ENCODE peak calls at places on chromosome 12, in eight cellular contexts. One of them, this sample, is unnamed.

GRCh38 chr12:103677905-103678304 is 90.8 kb downstream of the STAB2 start:
- DNase-seq in thoracic aorta: no peak
- DNase-seq in CD8-positive, alpha-beta memory T cell: no peak
- DNase-seq in pancreas: no peak
- DNase-seq in kidney: no peak
- DNase-seq in psoas muscle: no peak
- DNase-seq in ascending aorta: no peak
- DNase-seq in ovary: no peak
- DNase-seq in this sample: no peak

GRCh38 chr12:124321556-124322270 is 26.8 kb downstream of the RFLNA start:
- DNase-seq in thoracic aorta: no peak
- DNase-seq in CD8-positive, alpha-beta memory T cell: no peak
- DNase-seq in pancreas: peak; percentile 23
- DNase-seq in kidney: no peak
- DNase-seq in psoas muscle: no peak
- DNase-seq in ascending aorta: no peak
- DNase-seq in ovary: no peak
- DNase-seq in this sample: no peak

GRCh38 chr12:131266591-131267467 is 313.1 kb downstream of the ADGRD1 start:
- DNase-seq in thoracic aorta: no peak
- DNase-seq in CD8-positive, alpha-beta memory T cell: no peak
- DNase-seq in pancreas: no peak
- DNase-seq in kidney: peak; percentile 48
- DNase-seq in psoas muscle: no peak
- DNase-seq in ascending aorta: no peak
- DNase-seq in ovary: peak; percentile 22
- DNase-seq in this sample: no peak

GRCh38 chr12:71857657-71858056 is 18.1 kb downstream of the TBC1D15 start:
- DNase-seq in thoracic aorta: no peak
- DNase-seq in CD8-positive, alpha-beta memory T cell: no peak
- DNase-seq in pancreas: no peak
- DNase-seq in kidney: no peak
- DNase-seq in psoas muscle: no peak
- DNase-seq in ascending aorta: no peak
- DNase-seq in ovary: no peak
- DNase-seq in this sample: no peak

GRCh38 chr12:116673713-116674112 is 64.2 kb downstream of the SPRING1 start:
- DNase-seq in thoracic aorta: no peak
- DNase-seq in CD8-positive, alpha-beta memory T cell: no peak
- DNase-seq in pancreas: no peak
- DNase-seq in kidney: no peak
- DNase-seq in psoas muscle: no peak
- DNase-seq in ascending aorta: no peak
- DNase-seq in ovary: no peak
- DNase-seq in this sample: no peak

GRCh38 chr12:47672068-47672467 is 33.8 kb downstream of the RPAP3 start:
- DNase-seq in thoracic aorta: no peak
- DNase-seq in CD8-positive, alpha-beta memory T cell: no peak
- DNase-seq in pancreas: no peak
- DNase-seq in kidney: no peak
- DNase-seq in psoas muscle: no peak
- DNase-seq in ascending aorta: no peak
- DNase-seq in ovary: no peak
- DNase-seq in this sample: no peak

GRCh38 chr12:89521348-89522238 is 3.0 kb downstream of the GALNT4 start:
- DNase-seq in thoracic aorta: no peak
- DNase-seq in CD8-positive, alpha-beta memory T cell: no peak
- DNase-seq in pancreas: no peak
- DNase-seq in kidney: no peak
- DNase-seq in psoas muscle: no peak
- DNase-seq in ascending aorta: no peak
- DNase-seq in ovary: no peak
- DNase-seq in this sample: no peak

GRCh38 chr12:92242917-92243316 is 97.3 kb upstream of the BTG1 start:
- DNase-seq in thoracic aorta: no peak
- DNase-seq in CD8-positive, alpha-beta memory T cell: no peak
- DNase-seq in pancreas: no peak
- DNase-seq in kidney: no peak
- DNase-seq in psoas muscle: no peak
- DNase-seq in ascending aorta: no peak
- DNase-seq in ovary: peak; percentile 12
- DNase-seq in this sample: peak; percentile 30

GRCh38 chr12:42946776-42947435 is 357.4 kb upstream of the PRICKLE1 start:
- DNase-seq in thoracic aorta: no peak
- DNase-seq in CD8-positive, alpha-beta memory T cell: no peak
- DNase-seq in pancreas: no peak
- DNase-seq in kidney: no peak
- DNase-seq in psoas muscle: no peak
- DNase-seq in ascending aorta: no peak
- DNase-seq in ovary: no peak
- DNase-seq in this sample: no peak

GRCh38 chr12:11876301-11876700 is 194.4 kb upstream of the BCL2L14 start:
- DNase-seq in thoracic aorta: no peak
- DNase-seq in CD8-positive, alpha-beta memory T cell: no peak
- DNase-seq in pancreas: no peak
- DNase-seq in kidney: no peak
- DNase-seq in psoas muscle: no peak
- DNase-seq in ascending aorta: no peak
- DNase-seq in ovary: no peak
- DNase-seq in this sample: no peak

GRCh38 chr12:2160043-2160442 is 107.3 kb downstream of the CACNA1C start:
- DNase-seq in thoracic aorta: no peak
- DNase-seq in CD8-positive, alpha-beta memory T cell: no peak
- DNase-seq in pancreas: no peak
- DNase-seq in kidney: no peak
- DNase-seq in psoas muscle: no peak
- DNase-seq in ascending aorta: no peak
- DNase-seq in ovary: no peak
- DNase-seq in this sample: no peak

GRCh38 chr12:111274820-111275219 is 94.1 kb downstream of the PHETA1 start:
- DNase-seq in thoracic aorta: no peak
- DNase-seq in CD8-positive, alpha-beta memory T cell: no peak
- DNase-seq in pancreas: no peak
- DNase-seq in kidney: no peak
- DNase-seq in psoas muscle: no peak
- DNase-seq in ascending aorta: no peak
- DNase-seq in ovary: no peak
- DNase-seq in this sample: no peak

GRCh38 chr12:92927436-92928116 is 1.5 kb downstream of the EEA1 start:
- DNase-seq in thoracic aorta: no peak
- DNase-seq in CD8-positive, alpha-beta memory T cell: no peak
- DNase-seq in pancreas: no peak
- DNase-seq in kidney: no peak
- DNase-seq in psoas muscle: no peak
- DNase-seq in ascending aorta: no peak
- DNase-seq in ovary: no peak
- DNase-seq in this sample: no peak

GRCh38 chr12:7459973-7460372 is 16.0 kb upstream of the CD163L1 start:
- DNase-seq in thoracic aorta: no peak
- DNase-seq in CD8-positive, alpha-beta memory T cell: no peak
- DNase-seq in pancreas: no peak
- DNase-seq in kidney: no peak
- DNase-seq in psoas muscle: no peak
- DNase-seq in ascending aorta: no peak
- DNase-seq in ovary: no peak
- DNase-seq in this sample: no peak

GRCh38 chr12:19404232-19404880 is 34.9 kb upstream of the AEBP2 start:
- DNase-seq in thoracic aorta: no peak
- DNase-seq in CD8-positive, alpha-beta memory T cell: peak; percentile 3
- DNase-seq in pancreas: no peak
- DNase-seq in kidney: no peak
- DNase-seq in psoas muscle: no peak
- DNase-seq in ascending aorta: no peak
- DNase-seq in ovary: no peak
- DNase-seq in this sample: no peak

GRCh38 chr12:75979181-75979580 is 52.4 kb downstream of the PHLDA1 start:
- DNase-seq in thoracic aorta: no peak
- DNase-seq in CD8-positive, alpha-beta memory T cell: peak; percentile 3
- DNase-seq in pancreas: no peak
- DNase-seq in kidney: no peak
- DNase-seq in psoas muscle: no peak
- DNase-seq in ascending aorta: no peak
- DNase-seq in ovary: no peak
- DNase-seq in this sample: no peak

GRCh38 chr12:53497461-53497860 is 1.8 kb downstream of the MAP3K12 start:
- DNase-seq in thoracic aorta: no peak
- DNase-seq in CD8-positive, alpha-beta memory T cell: no peak
- DNase-seq in pancreas: no peak
- DNase-seq in kidney: peak; percentile 48
- DNase-seq in psoas muscle: no peak
- DNase-seq in ascending aorta: no peak
- DNase-seq in ovary: no peak
- DNase-seq in this sample: no peak

GRCh38 chr12:112564160-112564559 is 145.4 kb downstream of the PTPN11 start:
- DNase-seq in thoracic aorta: no peak
- DNase-seq in CD8-positive, alpha-beta memory T cell: no peak
- DNase-seq in pancreas: no peak
- DNase-seq in kidney: no peak
- DNase-seq in psoas muscle: no peak
- DNase-seq in ascending aorta: no peak
- DNase-seq in ovary: no peak
- DNase-seq in this sample: no peak

GRCh38 chr12:128259556-128260070 is 7.4 kb upstream of the TMEM132C start:
- DNase-seq in thoracic aorta: no peak
- DNase-seq in CD8-positive, alpha-beta memory T cell: no peak
- DNase-seq in pancreas: peak; percentile 32
- DNase-seq in kidney: no peak
- DNase-seq in psoas muscle: no peak
- DNase-seq in ascending aorta: no peak
- DNase-seq in ovary: peak; percentile 21
- DNase-seq in this sample: no peak

GRCh38 chr12:31726575-31726974 is 2.2 kb downstream of the AMN1 start:
- DNase-seq in thoracic aorta: no peak
- DNase-seq in CD8-positive, alpha-beta memory T cell: no peak
- DNase-seq in pancreas: no peak
- DNase-seq in kidney: no peak
- DNase-seq in psoas muscle: no peak
- DNase-seq in ascending aorta: no peak
- DNase-seq in ovary: no peak
- DNase-seq in this sample: no peak
- H3K4me1 ChIP-seq in thoracic aorta: peaks cover 11% of the 10 kb centered on the region
- H3K4me1 ChIP-seq in CD8-positive, alpha-beta memory T cell: peaks cover 50% of the 10 kb centered on the region
- H3K4me1 ChIP-seq in pancreas: peaks cover 5% of the 10 kb centered on the region
- H3K4me1 ChIP-seq in kidney: peaks cover 11% of the 10 kb centered on the region
- H3K4me1 ChIP-seq in psoas muscle: peaks cover 25% of the 10 kb centered on the region
- H3K4me1 ChIP-seq in ascending aorta: peaks cover 10% of the 10 kb centered on the region
- H3K4me1 ChIP-seq in ovary: peaks cover 6% of the 10 kb centered on the region
- H3K4me1 ChIP-seq in this sample: peaks cover 31% of the 10 kb centered on the region

DNA sequence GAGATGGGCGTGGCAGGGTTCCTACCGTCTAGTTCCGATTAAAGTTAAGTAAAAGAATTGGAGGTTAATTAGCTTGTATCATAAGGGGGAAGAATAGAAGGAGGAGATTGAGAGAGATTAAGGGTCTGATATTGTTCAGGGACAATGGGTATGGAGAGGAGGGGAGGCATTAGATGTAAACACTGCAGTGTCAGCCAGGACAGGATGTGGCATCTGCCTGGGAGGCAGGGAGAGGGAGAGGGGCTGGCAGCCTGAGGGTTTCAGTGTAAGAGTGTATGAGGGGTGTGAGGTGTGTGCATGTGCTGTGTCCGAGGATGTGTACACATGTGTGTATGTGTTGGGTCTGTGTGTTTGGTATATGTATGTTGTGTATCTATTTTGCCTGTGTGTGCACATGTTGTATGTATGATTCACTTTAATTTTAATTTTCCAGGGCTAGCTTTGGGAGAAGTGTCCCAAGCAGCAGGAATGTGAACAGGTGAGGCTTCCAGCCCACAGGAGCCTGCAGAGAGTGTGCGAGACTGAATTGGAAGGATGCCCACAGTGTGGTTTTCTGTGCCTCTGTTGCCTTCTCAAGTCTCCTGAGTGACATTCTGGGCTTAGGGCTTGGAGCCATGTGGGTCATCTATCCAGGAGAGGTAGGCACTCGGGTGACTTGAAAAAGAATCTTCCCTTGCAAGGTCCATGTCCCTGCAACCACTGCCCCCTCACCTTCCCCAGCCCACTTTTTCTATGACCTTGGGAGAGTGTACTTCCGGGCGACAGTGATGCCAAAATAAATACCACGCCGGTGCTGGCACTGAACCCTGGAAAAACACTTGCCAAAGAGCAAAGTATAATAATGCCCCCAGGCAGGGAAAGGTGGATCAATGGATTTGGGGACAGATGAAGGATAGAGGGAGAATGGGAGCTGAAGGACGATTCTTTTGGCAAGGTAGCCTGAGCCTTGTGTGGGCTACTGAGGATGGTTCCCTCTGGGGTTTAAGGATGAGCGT is 36.8 kb upstream of the DCD start:
- DNase-seq in thoracic aorta: no peak
- DNase-seq in CD8-positive, alpha-beta memory T cell: no peak
- DNase-seq in pancreas: peak; percentile 47
- DNase-seq in kidney: no peak
- DNase-seq in psoas muscle: no peak
- DNase-seq in ascending aorta: no peak
- DNase-seq in ovary: no peak
- DNase-seq in this sample: no peak
- H3K9me3 ChIP-seq in thoracic aorta: no peaks in the 10 kb centered on the region
- H3K9me3 ChIP-seq in CD8-positive, alpha-beta memory T cell: no peaks in the 10 kb centered on the region
- H3K9me3 ChIP-seq in pancreas: no peaks in the 10 kb centered on the region
- H3K9me3 ChIP-seq in kidney: no peaks in the 10 kb centered on the region
- H3K9me3 ChIP-seq in psoas muscle: no peaks in the 10 kb centered on the region
- H3K9me3 ChIP-seq in ascending aorta: no peaks in the 10 kb centered on the region
- H3K9me3 ChIP-seq in ovary: no peaks in the 10 kb centered on the region
- H3K9me3 ChIP-seq in this sample: no peaks in the 10 kb centered on the region

GRCh38 chr12:66235626-66236281 is 46.7 kb downstream of the IRAK3 start:
- DNase-seq in thoracic aorta: no peak
- DNase-seq in CD8-positive, alpha-beta memory T cell: no peak
- DNase-seq in pancreas: no peak
- DNase-seq in kidney: no peak
- DNase-seq in psoas muscle: no peak
- DNase-seq in ascending aorta: no peak
- DNase-seq in ovary: no peak
- DNase-seq in this sample: no peak
- H3K4me1 ChIP-seq in thoracic aorta: no peaks in the 10 kb centered on the region
- H3K4me1 ChIP-seq in CD8-positive, alpha-beta memory T cell: peaks cover 5% of the 10 kb centered on the region
- H3K4me1 ChIP-seq in pancreas: no peaks in the 10 kb centered on the region
- H3K4me1 ChIP-seq in kidney: no peaks in the 10 kb centered on the region
- H3K4me1 ChIP-seq in psoas muscle: no peaks in the 10 kb centered on the region
- H3K4me1 ChIP-seq in ascending aorta: peaks cover 2% of the 10 kb centered on the region
- H3K4me1 ChIP-seq in ovary: no peaks in the 10 kb centered on the region
- H3K4me1 ChIP-seq in this sample: peaks cover 6% of the 10 kb centered on the region

DNA sequence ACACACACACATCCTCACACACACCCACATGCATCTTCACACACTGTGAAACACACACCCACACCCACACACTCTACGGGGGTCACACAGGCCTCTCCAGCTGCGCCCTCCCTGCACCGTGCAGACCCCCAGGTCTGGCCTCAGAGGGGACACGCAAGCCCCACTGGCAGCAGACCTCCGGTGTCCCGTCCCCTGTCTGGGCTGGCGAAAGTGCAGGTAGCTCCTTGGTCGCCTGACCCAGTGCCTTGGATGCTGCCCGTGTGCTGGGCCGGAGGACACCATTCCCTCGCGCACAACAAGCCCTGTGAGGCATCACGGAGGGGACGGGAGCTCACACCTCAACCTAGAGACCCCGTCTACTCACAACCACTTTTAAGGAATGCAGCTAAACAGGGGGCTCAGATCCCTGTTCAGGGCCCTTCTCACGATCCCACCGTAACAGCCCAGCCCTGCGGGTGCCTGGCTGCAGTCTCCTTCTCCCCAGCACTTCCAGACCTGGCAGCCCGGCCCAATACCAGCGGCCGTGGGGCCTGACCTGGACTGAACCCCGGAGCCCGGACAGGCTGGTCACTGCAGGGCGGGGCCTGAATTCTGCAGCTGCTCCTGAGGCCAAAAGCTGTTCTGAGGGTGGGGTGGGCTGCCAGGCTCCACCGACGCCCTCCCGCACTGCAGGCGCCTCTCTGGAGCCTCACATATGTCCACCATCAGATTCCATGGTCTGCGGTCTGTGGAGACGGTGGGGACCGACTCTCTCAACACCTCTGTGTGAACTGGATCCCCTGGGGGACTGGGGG is 42.1 kb upstream of the FZD10 start:
- DNase-seq in thoracic aorta: no peak
- DNase-seq in CD8-positive, alpha-beta memory T cell: no peak
- DNase-seq in pancreas: no peak
- DNase-seq in kidney: peak; percentile 54
- DNase-seq in psoas muscle: peak; percentile 62
- DNase-seq in ascending aorta: no peak
- DNase-seq in ovary: no peak
- DNase-seq in this sample: no peak
- H3K9me3 ChIP-seq in thoracic aorta: no peaks in the 10 kb centered on the region
- H3K9me3 ChIP-seq in CD8-positive, alpha-beta memory T cell: no peaks in the 10 kb centered on the region
- H3K9me3 ChIP-seq in pancreas: no peaks in the 10 kb centered on the region
- H3K9me3 ChIP-seq in kidney: no peaks in the 10 kb centered on the region
- H3K9me3 ChIP-seq in psoas muscle: no peaks in the 10 kb centered on the region
- H3K9me3 ChIP-seq in ascending aorta: no peaks in the 10 kb centered on the region
- H3K9me3 ChIP-seq in ovary: no peaks in the 10 kb centered on the region
- H3K9me3 ChIP-seq in this sample: no peaks in the 10 kb centered on the region